ENCODE peak calls at places on chromosomes 2 and 18, in seven cellular contexts. F is foreskin keratinocyte, O is NCI-H345, Z is activated T-helper 1 cell treated with Interleukin-2 at 50 U/mL for 16 hours, S is ureter, V is choroid plexus epithelial cell, W is left cardiac atrium. H is an unnamed sample.

GRCh38 chr2:77191665-77192064 is 330.5 kb downstream of the LRRTM4 start:
- DNase-seq in F (no peak), O (no peak), Z (no peak), S (no peak), V (no peak), W (no peak), H (no peak)

GRCh38 chr2:197198890-197199289 is 111.7 kb downstream of the ANKRD44 start:
- DNase-seq in F (no peak), O (no peak), Z (peak), S (peak), V (no peak), W (peak), H (peak)

GRCh38 chr18:5890261-5890605 is 5.1 kb downstream of the TMEM200C start:
- DNase-seq in F (no peak), O (no peak), Z (no peak), S (no peak), V (no peak), W (peak), H (no peak)

GRCh38 chr2:144513388-144514100 is 6.4 kb downstream of the ZEB2 start:
- DNase-seq in F (no peak), O (no peak), Z (no peak), S (no peak), V (peak), W (no peak), H (no peak)

GRCh38 chr18:55419939-55420664 is 167.9 kb downstream of the TCF4 start:
- DNase-seq in F (no peak), O (no peak), Z (no peak), S (no peak), V (no peak), W (no peak), H (no peak)

GRCh38 chr18:12657048-12657848 is 659 bp downstream of the SPIRE1 start:
- DNase-seq in F (no peak), O (peak), Z (no peak), S (peak), V (peak), W (peak), H (no peak)

GRCh38 chr2:231306791-231307440 is 88.6 kb upstream of the B3GNT7 start:
- DNase-seq in F (peak), O (peak), Z (no peak), S (no peak), V (no peak), W (no peak), H (no peak)

GRCh38 chr2:121237336-121237979 is 47.5 kb downstream of the TFCP2L1 start:
- DNase-seq in F (no peak), O (no peak), Z (no peak), S (no peak), V (no peak), W (no peak), H (no peak)

GRCh38 chr2:20626698-20627471 is 24.0 kb downstream of the HS1BP3 start:
- DNase-seq in F (no peak), O (no peak), Z (no peak), S (no peak), V (no peak), W (peak), H (no peak)

GRCh38 chr2:67515021-67515420 is 117.9 kb downstream of the ETAA1 start:
- DNase-seq in F (peak), O (no peak), Z (no peak), S (no peak), V (no peak), W (no peak), H (no peak)

GRCh38 chr2:214960677-214961076 is 151.2 kb upstream of the BARD1 start:
- DNase-seq in F (peak), O (no peak), Z (no peak), S (no peak), V (peak), W (no peak), H (no peak)

GRCh38 chr2:217071416-217071815 is 211.6 kb upstream of the TNP1 start:
- DNase-seq in F (no peak), O (no peak), Z (no peak), S (no peak), V (peak), W (no peak), H (no peak)

GRCh38 chr2:84251651-84252278 is 207.3 kb downstream of the SUCLG1 start:
- DNase-seq in F (no peak), O (peak), Z (no peak), S (no peak), V (no peak), W (no peak), H (no peak)

H was measured in stimulated activated naive CD4-positive, alpha-beta T cell.